ENCODE peak calls at places on chromosomes 16 and 17, in ten cellular contexts. G is astrocyte; V is fibroblast of villous mesenchyme; U is MM.1S; N is GM12865; Z is astrocyte of the cerebellum; D is fibroblast of the aortic adventitia; H is CD8-positive, alpha-beta T cell; Y is cardiac fibroblast; J is mucosa of descending colon. I is an unnamed sample.

GRCh38 chr17:51948128-51948527 is 210.4 kb downstream of the CA10 start:
- DNase-seq in G (no peak), V (no peak), U (no peak), N (no peak), Z (no peak), D (no peak), H (no peak), Y (no peak), J (no peak), I (no peak)

GRCh38 chr17:39239640-39240314 is 14.0 kb upstream of the STAC2 start:
- DNase-seq in G (no peak), V (no peak), U (peak), N (peak), Z (no peak), D (no peak), H (peak), Y (no peak), J (peak), I (peak)

GRCh38 chr17:33183487-33184026 is 109.5 kb downstream of the ASIC2 start:
- DNase-seq in G (peak), V (no peak), U (no peak), N (no peak), Z (no peak), D (no peak), H (no peak), Y (no peak), J (no peak), I (no peak)

GRCh38 chr16:86222965-86223551 is 287.3 kb upstream of the FOXF1 start:
- DNase-seq in G (peak), V (peak), U (no peak), N (no peak), Z (peak), D (peak), H (no peak), Y (peak), J (no peak), I (no peak)

GRCh38 chr16:52825882-52826281 is 226.8 kb downstream of the CHD9NB start:
- DNase-seq in G (no peak), V (no peak), U (no peak), N (no peak), Z (no peak), D (no peak), H (no peak), Y (no peak), J (no peak), I (no peak)

GRCh38 chr17:81991684-81992513 is 14.5 kb downstream of the ASPSCR1 start:
- DNase-seq in G (peak), V (peak), U (no peak), N (no peak), Z (no peak), D (peak), H (no peak), Y (peak), J (peak), I (no peak)

GRCh38 chr17:1554751-1555617 is 7.6 kb downstream of the PITPNA start:
- DNase-seq in G (no peak), V (no peak), U (no peak), N (no peak), Z (no peak), D (no peak), H (no peak), Y (no peak), J (peak), I (no peak)

GRCh38 chr17:66248285-66248684 is 19.1 kb upstream of the APOH start:
- DNase-seq in G (no peak), V (no peak), U (no peak), N (no peak), Z (no peak), D (no peak), H (no peak), Y (no peak), J (no peak), I (no peak)

GRCh38 chr17:18017958-18018357 is 21.0 kb downstream of the ATPAF2 start:
- DNase-seq in G (peak), V (peak), U (no peak), N (no peak), Z (no peak), D (peak), H (no peak), Y (peak), J (no peak), I (no peak)

GRCh38 chr17:13626703-13627102 is 25.0 kb upstream of the HS3ST3A1 start:
- DNase-seq in G (peak), V (peak), U (no peak), N (no peak), Z (peak), D (peak), H (no peak), Y (peak), J (no peak), I (no peak)

GRCh38 chr16:74462361-74462760 is 41.1 kb upstream of the CLEC18B start:
- DNase-seq in G (peak), V (no peak), U (no peak), N (no peak), Z (no peak), D (no peak), H (no peak), Y (no peak), J (no peak), I (no peak)

GRCh38 chr16:49664221-49665215 is 191.4 kb downstream of the ZNF423 start:
- DNase-seq in G (no peak), V (no peak), U (no peak), N (no peak), Z (no peak), D (peak), H (no peak), Y (peak), J (peak), I (no peak)
- TF ChIP-seq CTCF in G (no peak), V (no peak), U (no peak), N (no peak), Z (no peak), D (no peak), H (no peak), Y (no peak), J (no peak), I (no peak)

GRCh38 chr16:73037331-73037745 is 10.6 kb downstream of the ZFHX3 start:
- DNase-seq in G (no peak), V (no peak), U (peak), N (peak), Z (no peak), D (no peak), H (no peak), Y (no peak), J (no peak), I (no peak)
- H3K4me3 ChIP-seq in G (no peak), V (no peak), U (no peak), N (peak), Z (no peak), D (no peak), H (no peak), Y (no peak), J (no peak), I (peak)

GRCh38 chr17:61574542-61575351 is 16.3 kb downstream of the NACA2 start:
- DNase-seq in G (peak), V (peak), U (no peak), N (peak), Z (peak), D (peak), H (no peak), Y (peak), J (no peak), I (no peak)
- TF ChIP-seq CTCF in G (no peak), V (peak), U (peak), N (no peak), Z (peak), D (peak), H (no peak), Y (peak), J (no peak), I (no peak)

GRCh38 chr17:19288453-19288852 is 51.3 kb downstream of the EPN2 start:
- DNase-seq in G (no peak), V (no peak), U (no peak), N (no peak), Z (no peak), D (no peak), H (no peak), Y (no peak), J (no peak), I (no peak)

GRCh38 chr17:19284005-19284959 is 47.1 kb downstream of the EPN2 start:
- DNase-seq in G (no peak), V (no peak), U (peak), N (peak), Z (no peak), D (no peak), H (no peak), Y (no peak), J (no peak), I (no peak)

GRCh38 chr17:19287651-19288050 is 50.5 kb downstream of the EPN2 start:
- DNase-seq in G (no peak), V (no peak), U (no peak), N (no peak), Z (no peak), D (no peak), H (no peak), Y (no peak), J (no peak), I (no peak)

GRCh38 chr17:19286751-19287341 is 49.7 kb downstream of the EPN2 start:
- DNase-seq in G (no peak), V (no peak), U (no peak), N (no peak), Z (no peak), D (no peak), H (no peak), Y (no peak), J (no peak), I (no peak)

DNA sequence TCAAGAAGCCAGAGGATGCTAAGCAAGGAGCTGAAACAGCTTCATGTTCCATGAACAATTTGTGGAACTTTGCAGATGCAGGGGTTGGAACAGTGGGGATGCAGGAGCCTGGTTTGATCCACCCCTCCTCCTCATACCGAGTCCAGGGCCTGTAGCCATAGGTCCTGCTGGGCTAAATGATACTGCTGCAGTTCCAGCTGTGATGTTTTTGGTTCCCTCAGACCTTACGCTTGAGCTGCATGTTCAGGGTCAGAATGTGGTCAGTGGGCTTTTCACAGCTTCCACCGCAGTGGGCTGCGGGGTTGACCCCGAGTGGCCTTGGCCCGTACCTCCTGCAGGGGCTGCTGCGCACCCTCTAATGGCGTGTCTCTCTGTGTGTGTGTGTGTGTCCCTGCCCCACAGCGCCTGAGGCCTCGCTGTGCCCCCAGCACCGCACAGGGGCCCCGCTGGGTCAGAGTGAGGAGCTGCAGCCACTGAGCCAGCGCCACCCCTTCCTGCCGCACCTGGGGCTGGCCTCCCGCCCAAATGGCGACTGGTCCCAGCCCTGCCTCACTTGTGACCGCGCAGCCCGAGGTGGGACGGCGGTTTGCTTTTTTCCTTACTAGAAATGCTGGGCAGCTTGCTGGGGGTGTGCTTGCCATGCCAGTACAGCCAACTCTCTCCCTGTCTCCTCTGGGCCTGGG is 48.2 kb downstream of the EPN2 start:
- DNase-seq in G (no peak), V (no peak), U (no peak), N (no peak), Z (peak), D (no peak), H (no peak), Y (no peak), J (no peak), I (no peak)
- H3K4me3 ChIP-seq in G (no peak), V (no peak), U (no peak), N (no peak), Z (no peak), D (no peak), H (no peak), Y (no peak), J (no peak), I (no peak)

I was measured in coronary artery.